ENCODE peak calls at places on chromosome 13, in four cellular contexts. M, L, N and I are unnamed samples.

GRCh38 chr13:43303040-43303729 is 279.8 kb downstream of the DNAJC15 start:
- DNase-seq in M (peak; percentile 81), L (peak; percentile 72), N (no peak), I (no peak)

GRCh38 chr13:102231486-102231885 is 170.4 kb downstream of the FGF14 start:
- DNase-seq in N (no peak), L (no peak), M (no peak), I (no peak)

GRCh38 chr13:34748561-34748960 is 193.5 kb upstream of the NBEA start:
- DNase-seq in M (no peak), L (no peak), N (no peak), I (no peak)

GRCh38 chr13:23808803-23809202 is 80.4 kb downstream of the MIPEP start:
- DNase-seq in N (no peak), L (no peak), M (no peak), I (no peak)

GRCh38 chr13:52830946-52831345 is 17.5 kb downstream of the PCDH8 start:
- DNase-seq in M (no peak), N (no peak), L (no peak), I (no peak)

GRCh38 chr13:111548301-111548700 is 227.9 kb downstream of the TEX29 start:
- DNase-seq in L (no peak), N (no peak), M (no peak), I (no peak)

GRCh38 chr13:98478134-98479129 is 98.5 kb downstream of the STK24 start:
- DNase-seq in L (peak; percentile 80), N (no peak), M (no peak), I (no peak)

GRCh38 chr13:112443191-112444000 is 67.2 kb downstream of the SPACA7 start:
- DNase-seq in M (no peak), L (no peak), N (no peak), I (no peak)

GRCh38 chr13:43363156-43363918 is 340.0 kb downstream of the DNAJC15 start:
- DNase-seq in L (peak; percentile 65), M (peak; percentile 88), N (no peak), I (no peak)

GRCh38 chr13:59480398-59480797 is 683.3 kb downstream of the DIAPH3 start:
- DNase-seq in L (no peak), M (no peak), N (no peak), I (no peak)

GRCh38 chr13:113491418-113491883 is 940 bp upstream of the DCUN1D2 start:
- DNase-seq in M (peak; percentile 17), L (peak; percentile 29), N (no peak), I (no peak)

GRCh38 chr13:22455036-22455435 is 725.7 kb upstream of the SGCG start:
- DNase-seq in M (no peak), N (no peak), L (no peak), I (no peak)

GRCh38 chr13:78102121-78102677 is 183.6 kb upstream of the EDNRB start:
- DNase-seq in N (no peak), M (peak; percentile 93), L (peak; percentile 14), I (no peak)

GRCh38 chr13:27374650-27375049 is 49.8 kb upstream of the GTF3A start:
- DNase-seq in L (peak; percentile 81), N (no peak), M (peak; percentile 87), I (no peak)

GRCh38 chr13:40664100-40665060 is 2.1 kb downstream of the FOXO1 start:
- DNase-seq in L (peak; percentile 42), N (peak; percentile 66), M (peak; percentile 38), I (no peak)

GRCh38 chr13:95564948-95565347 is 12.4 kb downstream of the CLDN10 start:
- DNase-seq in N (no peak), M (peak; percentile 91), L (peak; percentile 62), I (no peak)

GRCh38 chr13:82076421-82076820 is 1735.5 kb upstream of the SPRY2 start:
- DNase-seq in N (no peak), L (no peak), M (no peak), I (no peak)

GRCh38 chr13:50521750-50522149 is 321.7 kb downstream of the DLEU7 start:
- DNase-seq in M (peak; percentile 63), L (peak; percentile 38), N (no peak), I (no peak)

GRCh38 chr13:35092251-35092650 is 150.2 kb downstream of the NBEA start:
- DNase-seq in N (no peak), L (no peak), M (no peak), I (no peak)

GRCh38 chr13:94454906-94455305 is 24.6 kb downstream of the DCT start:
- DNase-seq in M (no peak), L (no peak), N (no peak), I (no peak)

GRCh38 chr13:26663801-26664200 is 96.8 kb downstream of the GPR12 start:
- DNase-seq in N (no peak), L (no peak), M (no peak), I (no peak)

GRCh38 chr13:50676602-50677001 is 166.9 kb downstream of the DLEU7 start:
- DNase-seq in M (peak; percentile 82), N (no peak), L (peak; percentile 68), I (no peak)

GRCh38 chr13:83498486-83499190 is 383.6 kb downstream of the SLITRK1 start:
- DNase-seq in N (no peak), L (peak; percentile 63), M (peak; percentile 10), I (no peak)

GRCh38 chr13:97372929-97373328 is 61.0 kb upstream of the RAP2A start:
- DNase-seq in M (no peak), N (no peak), L (no peak), I (no peak)

GRCh38 chr13:22047082-22047784 is 376.4 kb downstream of the FGF9 start:
- DNase-seq in M (no peak), L (no peak), N (no peak), I (no peak)

GRCh38 chr13:35191883-35192282 is 249.8 kb downstream of the NBEA start:
- DNase-seq in L (no peak), N (no peak), M (no peak), I (no peak)

GRCh38 chr13:25319781-25320180 is 18.4 kb downstream of the NUP58 start:
- DNase-seq in N (no peak), L (no peak), M (no peak), I (no peak)
- H3K4me3 ChIP-seq in N (no peak overlapping the region), L (no peak overlapping the region), M (no peak overlapping the region), I (no peak overlapping the region)

DNA sequence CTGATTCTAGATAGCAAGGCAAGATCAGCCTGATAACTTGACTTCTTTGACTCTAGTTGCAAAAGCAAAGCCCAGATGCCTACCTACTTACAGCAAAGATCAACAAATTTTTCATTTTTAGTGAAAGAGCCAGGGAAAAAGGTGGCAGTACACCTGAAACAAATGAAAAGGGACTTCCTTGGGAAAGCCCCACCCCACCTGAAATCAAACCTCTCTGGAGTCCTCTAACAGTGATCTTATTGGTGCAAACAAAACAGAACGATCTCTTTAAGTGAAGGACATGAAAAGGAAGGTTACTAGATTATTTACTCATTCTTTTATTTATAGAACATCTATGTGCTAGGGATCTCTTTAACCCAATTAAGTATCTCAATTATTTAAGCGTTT is 507 bp upstream of the LCP1 start:
- DNase-seq in L (no peak), N (no peak), M (no peak), I (no peak)
- H3K4me3 ChIP-seq in L (no peak overlapping the region), N (peak overlapping the region; percentile 45), M (no peak overlapping the region), I (no peak overlapping the region)

GRCh38 chr13:107866007-107866665 is 349.2 kb downstream of the LIG4 start:
- DNase-seq in N (no peak), M (no peak), L (peak; percentile 52), I (no peak)
- H3K4me3 ChIP-seq in N (peak overlapping the region; percentile 46), M (peak overlapping the region; percentile 66), L (peak overlapping the region; percentile 53), I (peak overlapping the region; percentile 56)

GRCh38 chr13:80654638-80655249 is 313.8 kb upstream of the SPRY2 start:
- DNase-seq in M (no peak), L (peak; percentile 13), N (no peak), I (no peak)
- H3K4me3 ChIP-seq in M (no peak overlapping the region), L (peak overlapping the region; percentile 21), N (peak overlapping the region; percentile 35), I (peak overlapping the region; percentile 37)

GRCh38 chr13:48231948-48232347 is 1.1 kb upstream of the ITM2B start:
- DNase-seq in N (no peak), M (no peak), L (no peak), I (no peak)
- H3K4me3 ChIP-seq in N (no peak overlapping the region), M (no peak overlapping the region), L (no peak overlapping the region), I (no peak overlapping the region)